ENCODE peak calls at places on chromosomes 2 and 18, in five cellular contexts. P is fibroblast of mammary gland; S is activated T-helper 1 cell treated with Interleukin-2 at 50 U/mL for 16 hours; J is activated CD4-positive, alpha-beta T cell treated with anti-CD3 and anti-CD28 coated beads, Interleukin-2, amount 50 U/mL, for 1 hour; I is HS-27A. V is an unnamed sample.

GRCh38 chr2:148554459-148555247 is 89.9 kb upstream of the EPC2 start:
- DNase-seq in J (no peak), I (no peak), S (no peak), P (no peak), V (no peak)

GRCh38 chr18:48493856-48494255 is 45.0 kb upstream of the CTIF start:
- DNase-seq in S (no peak), I (no peak), J (no peak), P (peak; percentile 37), V (no peak)

GRCh38 chr2:6845903-6846302 is 19.8 kb downstream of the CMPK2 start:
- DNase-seq in J (no peak), S (no peak), I (no peak), P (no peak), V (no peak)

GRCh38 chr2:3661149-3661660 is 3.2 kb downstream of the ALLC start:
- DNase-seq in S (no peak), P (no peak), I (no peak), J (no peak), V (no peak)

GRCh38 chr2:233468047-233468745 is 98.4 kb downstream of the USP40 start:
- DNase-seq in I (no peak), J (no peak), S (no peak), P (no peak), V (no peak)

GRCh38 chr2:66930499-66931165 is 466.5 kb upstream of the ETAA1 start:
- DNase-seq in S (no peak), J (no peak), P (no peak), I (no peak), V (no peak)

GRCh38 chr2:9087151-9087681 is 83.7 kb upstream of the MBOAT2 start:
- DNase-seq in I (peak; percentile 50), J (no peak), S (no peak), P (no peak), V (no peak)

GRCh38 chr2:48952614-48953013 is 197.1 kb upstream of the LHCGR start:
- DNase-seq in S (no peak), P (no peak), I (no peak), J (no peak), V (no peak)

GRCh38 chr2:28661589-28662001 is 90.0 kb upstream of the PPP1CB start:
- DNase-seq in J (no peak), S (no peak), P (peak; percentile 94), I (no peak), V (peak; percentile 2)

GRCh38 chr2:184756885-184757284 is 158.6 kb downstream of the ZNF804A start:
- DNase-seq in P (no peak), I (no peak), J (no peak), S (no peak), V (no peak)

GRCh38 chr18:27673861-27674260 is 488.8 kb upstream of the CHST9 start:
- DNase-seq in J (no peak), S (no peak), I (no peak), P (no peak), V (no peak)

GRCh38 chr2:85890522-85891176 is 1.9 kb upstream of the ST3GAL5 start:
- DNase-seq in S (no peak), I (no peak), J (no peak), P (no peak), V (no peak)

GRCh38 chr18:48703418-48703817 is 164.6 kb downstream of the CTIF start:
- DNase-seq in I (no peak), S (no peak), P (no peak), J (no peak), V (no peak)

GRCh38 chr2:239675856-239676715 is 275.3 kb upstream of the HDAC4 start:
- DNase-seq in S (no peak), I (no peak), J (no peak), P (no peak), V (no peak)

GRCh38 chr18:7273301-7273911 is 42.5 kb downstream of the LRRC30 start:
- DNase-seq in P (peak; percentile 85), S (no peak), I (peak; percentile 42), J (no peak), V (no peak)

GRCh38 chr18:79393181-79393598 is 2.5 kb upstream of the NFATC1 start:
- DNase-seq in S (no peak), J (no peak), I (no peak), P (no peak), V (no peak)

GRCh38 chr18:32346667-32347066 is 124.0 kb downstream of the GAREM1 start:
- DNase-seq in I (no peak), P (no peak), J (no peak), S (no peak), V (no peak)

GRCh38 chr2:238286987-238287386 is 1.4 kb downstream of the PER2 start:
- DNase-seq in P (no peak), S (no peak), J (no peak), I (no peak), V (no peak)

V was measured in G401.